ENCODE peak calls at places on chromosomes 2 and 18, in six cellular contexts. O is A549, A is WTC11, J is K562, G is HepG2, Q is H1. F is an unnamed sample.

GRCh38 chr2:71797006-71797810 is 343.8 kb downstream of the DYSF start:
- DNase-seq in A (no peak), G (no peak), O (no peak), J (no peak), Q (no peak), F (no peak)

GRCh38 chr2:159807183-159808037 is 9.4 kb upstream of the CD302 start:
- DNase-seq in A (peak), Q (no peak), G (peak), O (peak), J (peak), F (peak)

GRCh38 chr2:229050063-229050635 is 220.9 kb downstream of the PID1 start:
- DNase-seq in J (no peak), O (no peak), G (no peak), Q (no peak), A (no peak), F (no peak)

GRCh38 chr2:172285010-172285621 is 142.3 kb upstream of the ITGA6 start:
- DNase-seq in A (peak), O (no peak), G (no peak), J (no peak), Q (no peak), F (peak)

GRCh38 chr18:58297198-58297597 is 253.2 kb downstream of the NEDD4L start:
- DNase-seq in G (no peak), Q (no peak), J (no peak), A (no peak), O (no peak), F (no peak)

GRCh38 chr18:25517881-25518715 is 166.1 kb upstream of the ZNF521 start:
- DNase-seq in Q (no peak), A (no peak), G (no peak), J (no peak), O (no peak), F (peak)

GRCh38 chr2:226985227-226985946 is 149.5 kb downstream of the RHBDD1 start:
- DNase-seq in A (peak), G (peak), O (peak), Q (no peak), J (peak), F (peak)

GRCh38 chr2:12416600-12416999 is 300.1 kb upstream of the TRIB2 start:
- DNase-seq in A (no peak), J (peak), O (no peak), Q (no peak), G (peak), F (peak)

GRCh38 chr2:151891566-151892194 is 63.5 kb upstream of the ARL5A start:
- DNase-seq in O (no peak), J (no peak), G (peak), A (peak), Q (no peak), F (peak)

GRCh38 chr2:151882786-151883445 is 54.7 kb upstream of the ARL5A start:
- DNase-seq in O (no peak), A (no peak), Q (no peak), J (no peak), G (no peak), F (no peak)

GRCh38 chr2:151881342-151881741 is 53.1 kb upstream of the ARL5A start:
- DNase-seq in Q (no peak), J (no peak), G (no peak), A (no peak), O (no peak), F (no peak)

GRCh38 chr2:151887164-151887563 is 58.9 kb upstream of the ARL5A start:
- DNase-seq in O (no peak), Q (no peak), G (no peak), J (no peak), A (no peak), F (no peak)

GRCh38 chr2:151886235-151886634 is 58.0 kb upstream of the ARL5A start:
- DNase-seq in Q (no peak), J (no peak), A (no peak), O (no peak), G (peak), F (peak)
- TF ChIP-seq JUN in Q (no peak), J (no peak), A (no peak), O (no peak), G (no peak), F (peak)

GRCh38 chr2:150625300-150625699 is 137.8 kb upstream of the RND3 start:
- DNase-seq in J (no peak), O (no peak), Q (no peak), A (no peak), G (no peak), F (no peak)
- TF ChIP-seq JUN in J (no peak), O (no peak), Q (no peak), A (no peak), G (no peak), F (peak)

DNA sequence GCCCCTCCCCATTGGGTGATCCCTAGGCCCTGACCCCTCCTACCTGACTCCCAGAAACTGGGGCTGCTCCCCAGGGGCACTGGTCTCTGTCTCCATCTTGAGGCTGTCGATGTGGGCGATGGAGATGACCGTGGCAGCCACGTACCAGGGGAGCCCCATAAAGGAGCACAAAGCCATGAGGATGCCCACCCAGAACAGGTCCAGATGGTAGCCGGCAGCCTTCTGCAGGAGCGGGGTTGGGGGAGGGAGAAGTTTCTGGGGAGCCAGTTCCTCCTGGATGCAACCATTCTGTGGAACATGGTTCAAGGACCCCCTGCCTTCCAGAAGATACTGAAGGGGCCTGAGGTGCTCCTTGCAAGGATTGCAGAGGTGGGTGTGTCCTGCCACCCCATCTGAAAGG is 34.0 kb downstream of the MTHFD2 start:
- DNase-seq in G (no peak), A (no peak), O (no peak), Q (no peak), J (no peak), F (no peak)
- TF ChIP-seq JUN in G (no peak), A (no peak), O (no peak), Q (no peak), J (no peak), F (no peak)

DNA sequence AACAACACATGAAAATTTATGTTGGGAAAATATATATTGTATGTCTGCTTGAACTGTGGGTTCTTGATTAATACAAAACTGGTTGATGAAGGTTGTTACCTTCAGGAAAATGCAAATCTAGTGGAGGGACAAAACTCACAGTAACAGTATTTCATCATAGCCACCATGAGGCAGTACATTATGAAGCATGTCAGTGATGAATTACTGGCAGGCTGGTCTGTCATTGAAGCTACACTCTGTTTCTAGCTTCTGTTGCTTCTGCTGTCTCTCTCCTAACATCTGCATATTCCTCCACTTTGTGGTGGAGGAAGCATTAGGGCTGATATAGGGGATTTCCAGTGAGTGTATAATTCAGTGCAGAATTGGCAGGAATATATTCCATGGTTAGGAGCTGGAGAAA is 44.2 kb upstream of the RAB6D start:
- DNase-seq in J (no peak), O (no peak), A (no peak), Q (no peak), G (no peak), F (no peak)
- TF ChIP-seq JUN in J (no peak), O (no peak), A (no peak), Q (no peak), G (no peak), F (no peak)